ENCODE peak calls at places on chromosomes 2 and 18, in five cellular contexts. K is fibroblast of lung, R is PC-9, V is HepG2, T is GM23248. H is an unnamed sample.

GRCh38 chr18:54983041-54983686 is 23.9 kb upstream of the CCDC68 start:
- DNase-seq in K (peak), R (no peak), V (peak), T (peak), H (peak)

GRCh38 chr18:43887491-43887890 is 610.2 kb upstream of the SYT4 start:
- DNase-seq in K (no peak), R (no peak), V (no peak), T (no peak), H (no peak)

GRCh38 chr2:60586081-60586480 is 32.6 kb upstream of the BCL11A start:
- DNase-seq in K (no peak), R (no peak), V (no peak), T (no peak), H (peak)

GRCh38 chr2:61536086-61536722 is 2.0 kb downstream of the XPO1 start:
- DNase-seq in K (peak), R (no peak), V (peak), T (peak), H (no peak)

GRCh38 chr2:204353823-204354222 is 191.5 kb upstream of the PARD3B start:
- DNase-seq in K (peak), R (no peak), V (no peak), T (peak), H (no peak)

GRCh38 chr2:23806665-23807064 is 120.3 kb downstream of the ATAD2B start:
- DNase-seq in K (no peak), R (no peak), V (no peak), T (no peak), H (no peak)

GRCh38 chr2:241451840-241452461 is 56.4 kb downstream of the STK25 start:
- DNase-seq in K (no peak), R (no peak), V (no peak), T (no peak), H (no peak)

GRCh38 chr2:128359841-128360240 is 41.2 kb upstream of the HS6ST1 start:
- DNase-seq in K (no peak), R (no peak), V (no peak), T (no peak), H (no peak)

GRCh38 chr2:195318440-195319111 is 338.4 kb upstream of the SLC39A10 start:
- DNase-seq in K (peak), R (peak), V (peak), T (peak), H (peak)

GRCh38 chr18:50287028-50287440 is 458 bp downstream of the CXXC1 start:
- DNase-seq in K (no peak), R (no peak), V (no peak), T (no peak), H (no peak)

GRCh38 chr18:79681484-79682387 is 2.1 kb downstream of the CTDP1 start:
- DNase-seq in K (no peak), R (no peak), V (no peak), T (peak), H (peak)

GRCh38 chr18:4605222-4605621 is 150.1 kb upstream of the DLGAP1 start:
- DNase-seq in K (no peak), R (no peak), V (no peak), T (no peak), H (no peak)

GRCh38 chr2:150491943-150492342 is 4.5 kb upstream of the RND3 start:
- DNase-seq in K (peak), R (no peak), V (no peak), T (peak), H (peak)

GRCh38 chr2:9738718-9739496 is 104.4 kb upstream of the TAF1B start:
- DNase-seq in K (no peak), R (no peak), V (no peak), T (peak), H (no peak)

GRCh38 chr2:5409925-5410360 is 282.2 kb upstream of the SOX11 start:
- DNase-seq in K (no peak), R (no peak), V (no peak), T (no peak), H (no peak)

GRCh38 chr2:141611981-141612380 is 518.8 kb downstream of the LRP1B start:
- DNase-seq in K (peak), R (no peak), V (no peak), T (peak), H (peak)

GRCh38 chr2:6384341-6384740 is 481.4 kb downstream of the CMPK2 start:
- DNase-seq in K (no peak), R (no peak), V (no peak), T (no peak), H (no peak)

GRCh38 chr18:24460388-24460787 is at the start of gene HRH4:
- DNase-seq in K (no peak), R (no peak), V (no peak), T (no peak), H (no peak)

GRCh38 chr2:173590278-173590811 is 235.7 kb downstream of the CDCA7 start:
- DNase-seq in K (peak), R (peak), V (peak), T (peak), H (peak)

GRCh38 chr18:33706391-33706790 is 128.4 kb downstream of the ASXL3 start:
- DNase-seq in K (peak), R (no peak), V (no peak), T (no peak), H (no peak)

GRCh38 chr2:204491528-204491927 is 53.7 kb upstream of the PARD3B start:
- DNase-seq in K (no peak), R (peak), V (no peak), T (peak), H (peak)

GRCh38 chr18:44682181-44682870 is 1.6 kb downstream of the SETBP1 start:
- DNase-seq in K (no peak), R (no peak), V (no peak), T (no peak), H (peak)

GRCh38 chr18:35231052-35231451 is 9.8 kb upstream of the ZNF397 start:
- DNase-seq in K (peak), R (peak), V (peak), T (peak), H (peak)

GRCh38 chr18:6406910-6407470 is 7.7 kb downstream of the L3MBTL4 start:
- DNase-seq in K (no peak), R (no peak), V (peak), T (no peak), H (no peak)

GRCh38 chr2:159144776-159145614 is 141.5 kb downstream of the WDSUB1 start:
- DNase-seq in K (no peak), R (no peak), V (no peak), T (no peak), H (no peak)

GRCh38 chr2:100821255-100821912 is 1.4 kb downstream of the NPAS2 start:
- DNase-seq in K (peak), R (no peak), V (no peak), T (peak), H (no peak)

GRCh38 chr2:211652366-211652765 is 886.2 kb downstream of the ERBB4 start:
- DNase-seq in K (no peak), R (no peak), V (no peak), T (no peak), H (no peak)

GRCh38 chr2:19881221-19881620 is 20.6 kb downstream of the TTC32 start:
- DNase-seq in K (no peak), R (no peak), V (no peak), T (no peak), H (no peak)

GRCh38 chr18:62324355-62324828 is 718 bp upstream of the TNFRSF11A start:
- DNase-seq in K (no peak), R (no peak), V (no peak), T (peak), H (no peak)
- TF ChIP-seq EZH2 in K (peak), R (no peak), V (no peak), T (no peak), H (no peak)

GRCh38 chr2:236168110-236169067 is at the start of gene GBX2:
- DNase-seq in K (peak), R (no peak), V (no peak), T (peak), H (peak)
- TF ChIP-seq EZH2 in K (peak), R (no peak), V (no peak), T (peak), H (no peak)

DNA sequence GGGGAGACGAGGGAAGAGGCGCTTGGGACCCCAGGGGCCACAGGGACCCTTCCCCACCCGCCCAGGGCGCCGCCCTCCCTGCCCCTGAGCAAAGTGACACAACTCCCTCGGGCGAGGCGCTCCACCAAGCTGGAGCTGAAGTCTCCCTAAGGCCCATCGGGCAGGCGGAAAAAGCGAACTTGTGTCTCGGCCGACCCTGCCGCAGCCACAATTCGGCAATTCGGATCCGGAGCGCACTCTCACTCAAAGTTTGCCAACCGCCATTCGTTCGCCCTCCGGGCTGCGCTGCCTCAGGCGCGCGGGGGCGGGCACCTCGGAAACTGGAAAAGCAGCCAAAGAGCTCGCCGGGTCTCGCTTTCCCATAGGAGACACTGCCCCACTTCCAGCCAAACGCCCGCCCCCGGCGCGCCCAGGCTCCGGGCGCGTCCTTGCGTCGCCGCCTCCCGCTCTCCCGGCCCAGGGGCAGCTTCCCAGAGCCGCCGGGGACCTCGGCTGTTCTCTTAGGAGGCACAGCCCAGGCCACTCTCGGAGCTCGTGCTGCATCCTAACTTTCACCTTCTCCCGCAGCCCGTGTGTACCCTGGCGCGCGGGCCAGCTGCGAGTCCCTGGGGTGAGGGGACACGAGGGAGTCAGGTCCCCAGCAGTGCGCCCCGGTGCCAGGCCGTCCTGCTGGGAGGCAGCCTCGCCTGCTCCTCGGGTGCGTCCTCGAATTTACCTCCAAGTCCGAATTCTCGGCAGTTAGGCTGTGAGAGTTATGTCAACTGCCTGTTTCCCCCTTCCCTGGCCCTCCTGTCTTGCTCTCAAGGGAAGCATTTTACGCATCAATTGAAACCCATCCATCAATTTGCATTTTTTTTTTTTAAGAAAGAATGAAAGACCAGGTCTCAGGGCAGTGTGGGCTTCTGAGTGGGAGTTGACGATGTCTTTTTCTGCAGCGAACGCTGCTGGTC is 1.4 kb upstream of the KCTD1 start:
- DNase-seq in K (peak), R (peak), V (peak), T (peak), H (peak)
- TF ChIP-seq EZH2 in K (no peak), R (no peak), V (no peak), T (no peak), H (no peak)

DNA sequence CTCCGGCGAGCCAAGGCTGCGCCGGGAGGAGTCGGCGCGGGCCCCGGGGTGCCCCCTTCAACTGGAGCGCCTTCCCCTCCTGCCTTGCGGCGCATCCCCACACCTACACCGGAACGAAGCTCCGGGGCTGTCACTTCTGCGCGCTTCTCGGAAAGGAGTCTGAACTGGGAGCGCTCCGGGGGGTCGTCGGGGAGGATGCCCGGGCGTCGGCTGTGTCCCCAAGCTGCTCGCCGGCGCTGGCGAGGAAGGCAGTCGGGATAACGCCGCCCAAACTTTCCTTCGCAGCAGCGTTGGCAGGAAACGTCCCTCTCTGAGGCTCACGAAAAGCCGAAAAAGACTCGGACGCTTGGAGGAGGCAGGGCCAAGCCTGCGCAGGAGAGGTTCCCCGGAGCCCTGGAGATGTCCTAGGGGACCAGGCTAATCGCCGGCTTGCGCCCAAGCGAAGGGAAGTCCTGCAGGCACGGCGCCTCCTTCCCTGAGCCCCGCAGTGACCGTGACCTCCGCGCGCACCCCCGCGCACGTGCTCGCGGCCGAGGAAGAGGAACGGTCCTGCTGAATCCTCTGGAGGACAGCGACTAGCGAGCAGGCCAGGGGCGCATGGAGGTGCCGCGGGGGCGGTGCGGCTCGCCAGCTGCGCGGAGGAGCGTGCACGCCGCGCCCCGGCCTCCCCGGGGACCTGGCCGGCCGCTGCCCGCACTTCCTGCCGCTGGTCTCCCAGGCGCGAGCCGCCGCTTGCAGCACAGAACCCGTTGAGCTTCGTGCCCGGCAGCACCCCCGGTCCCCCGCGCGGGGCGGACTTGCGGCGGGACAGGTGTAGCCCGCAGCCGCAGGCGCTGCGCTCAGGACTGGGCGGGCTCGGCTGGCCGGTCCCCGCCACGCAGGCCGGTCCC is at the start of gene SH3RF3:
- DNase-seq in K (peak), R (peak), V (no peak), T (peak), H (peak)
- TF ChIP-seq EZH2 in K (no peak), R (no peak), V (peak), T (no peak), H (no peak)

GRCh38 chr2:45691600-45691999 is 40.1 kb downstream of the PRKCE start:
- DNase-seq in K (no peak), R (no peak), V (no peak), T (no peak), H (no peak)

GRCh38 chr2:45690223-45690622 is 38.7 kb downstream of the PRKCE start:
- DNase-seq in K (no peak), R (no peak), V (no peak), T (no peak), H (no peak)

GRCh38 chr2:45692566-45692965 is 41.1 kb downstream of the PRKCE start:
- DNase-seq in K (no peak), R (no peak), V (no peak), T (no peak), H (no peak)

GRCh38 chr2:45688479-45689298 is 37.2 kb downstream of the PRKCE start:
- DNase-seq in K (no peak), R (no peak), V (no peak), T (peak), H (no peak)

GRCh38 chr2:45691152-45691551 is 39.7 kb downstream of the PRKCE start:
- DNase-seq in K (no peak), R (no peak), V (no peak), T (no peak), H (no peak)
- TF ChIP-seq EZH2 in K (no peak), R (no peak), V (no peak), T (no peak), H (no peak)

GRCh38 chr2:118833716-118834439 is 13.6 kb downstream of the EN1 start:
- DNase-seq in K (no peak), R (no peak), V (no peak), T (no peak), H (no peak)

GRCh38 chr2:118836411-118836930 is 11.0 kb downstream of the EN1 start:
- DNase-seq in K (no peak), R (no peak), V (no peak), T (no peak), H (no peak)

GRCh38 chr2:118834440-118834810 is 13.0 kb downstream of the EN1 start:
- DNase-seq in K (no peak), R (no peak), V (no peak), T (no peak), H (no peak)

GRCh38 chr2:118835739-118836410 is 11.6 kb downstream of the EN1 start:
- DNase-seq in K (no peak), R (no peak), V (no peak), T (peak), H (no peak)

GRCh38 chr2:118834901-118835738 is 12.3 kb downstream of the EN1 start:
- DNase-seq in K (no peak), R (no peak), V (no peak), T (peak), H (no peak)
- TF ChIP-seq EZH2 in K (peak), R (no peak), V (no peak), T (no peak), H (peak)

GRCh38 chr18:57439985-57440330 is 4.8 kb downstream of the ONECUT2 start:
- DNase-seq in K (no peak), R (no peak), V (no peak), T (no peak), H (no peak)

GRCh38 chr18:57441395-57441794 is 6.2 kb downstream of the ONECUT2 start:
- DNase-seq in K (no peak), R (no peak), V (no peak), T (peak), H (peak)

GRCh38 chr18:57438669-57439616 is 3.8 kb downstream of the ONECUT2 start:
- DNase-seq in K (no peak), R (no peak), V (no peak), T (no peak), H (no peak)

GRCh38 chr18:57439617-57439975 is 4.4 kb downstream of the ONECUT2 start:
- DNase-seq in K (no peak), R (no peak), V (no peak), T (no peak), H (no peak)

GRCh38 chr18:57440331-57441101 is 5.3 kb downstream of the ONECUT2 start:
- DNase-seq in K (no peak), R (no peak), V (no peak), T (no peak), H (no peak)
- TF ChIP-seq EZH2 in K (peak), R (no peak), V (no peak), T (peak), H (peak)